ENCODE peak calls at places on chromosomes 11 and 22, in four cellular contexts. I, Z, W and R are unnamed samples.
A peak's percentile ranks its signal among the peaks of the same experiment; 100 is the strongest.

GRCh38 chr22:43066844-43067385 is 22.3 kb downstream of the TTLL1 start:
- DNase-seq in Z (no peak), W (no peak), I (no peak), R (no peak)

GRCh38 chr11:130765369-130765768 is 150.9 kb downstream of the SNX19 start:
- DNase-seq in I (no peak), Z (no peak), W (no peak), R (no peak)

GRCh38 chr11:96333076-96333744 is 9.8 kb downstream of the MAML2 start:
- DNase-seq in I (no peak), Z (no peak), W (peak; percentile 44), R (no peak)

GRCh38 chr22:28506207-28506606 is 173.4 kb downstream of the TTC28 start:
- DNase-seq in W (no peak), I (no peak), Z (no peak), R (no peak)

GRCh38 chr22:24975813-24976341 is 23.4 kb downstream of the KIAA1671 start:
- DNase-seq in W (no peak), Z (no peak), I (no peak), R (no peak)

GRCh38 chr22:29457730-29458129 is 19.3 kb downstream of the RFPL1 start:
- DNase-seq in W (peak; percentile 93), Z (no peak), I (peak; percentile 51), R (no peak)

GRCh38 chr11:64384981-64385952 is 26.3 kb downstream of the RPS6KA4 start:
- DNase-seq in W (no peak), I (no peak), Z (no peak), R (no peak)

GRCh38 chr11:66743271-66743968 is 14.4 kb upstream of the SPTBN2 start:
- DNase-seq in W (peak; percentile 37), Z (no peak), I (peak; percentile 41), R (no peak)

GRCh38 chr22:30023099-30023498 is 57.2 kb upstream of the HORMAD2 start:
- DNase-seq in I (no peak), W (no peak), Z (no peak), R (no peak)